ENCODE peak calls at places on chromosomes 6 and 20, in five cellular contexts. Q is AG10803, K is upper lobe of right lung, I is ascending aorta, D is HFF-Myc. Z is an unnamed sample.

GRCh38 chr6:35611235-35611634 is 77.5 kb downstream of the FKBP5 start:
- DNase-seq in D (no peak), I (no peak), K (no peak), Q (peak), Z (peak)

GRCh38 chr6:6724319-6725119 is 136.0 kb downstream of the LY86 start:
- DNase-seq in Q (peak), K (peak), I (no peak), D (peak), Z (peak)

GRCh38 chr6:158488065-158488464 is 71.8 kb upstream of the TMEM181 start:
- DNase-seq in Q (peak), K (no peak), D (peak), I (no peak), Z (no peak)

GRCh38 chr6:43992126-43992663 is 135.1 kb downstream of the MRPL14 start:
- DNase-seq in D (no peak), Q (no peak), K (peak), I (no peak), Z (no peak)

GRCh38 chr6:20875369-20875963 is 341.2 kb downstream of the CDKAL1 start:
- DNase-seq in Q (peak), D (no peak), I (no peak), K (no peak), Z (no peak)

GRCh38 chr20:14453259-14453658 is 115.8 kb upstream of the FLRT3 start:
- DNase-seq in D (no peak), K (no peak), Q (no peak), I (no peak), Z (no peak)

GRCh38 chr20:41287327-41287726 is 30.2 kb downstream of the ZHX3 start:
- DNase-seq in Q (peak), K (no peak), I (no peak), D (no peak), Z (no peak)

GRCh38 chr6:36178544-36178943 is 18.0 kb upstream of the BRPF3 start:
- DNase-seq in Q (no peak), K (no peak), I (no peak), D (no peak), Z (no peak)

GRCh38 chr6:126063512-126064146 is 77.3 kb downstream of the TRMT11 start:
- DNase-seq in K (no peak), Q (peak), I (no peak), D (no peak), Z (no peak)

GRCh38 chr6:81962198-81962597 is 209.7 kb upstream of the TENT5A start:
- DNase-seq in K (no peak), D (no peak), Q (no peak), I (no peak), Z (no peak)

DNA sequence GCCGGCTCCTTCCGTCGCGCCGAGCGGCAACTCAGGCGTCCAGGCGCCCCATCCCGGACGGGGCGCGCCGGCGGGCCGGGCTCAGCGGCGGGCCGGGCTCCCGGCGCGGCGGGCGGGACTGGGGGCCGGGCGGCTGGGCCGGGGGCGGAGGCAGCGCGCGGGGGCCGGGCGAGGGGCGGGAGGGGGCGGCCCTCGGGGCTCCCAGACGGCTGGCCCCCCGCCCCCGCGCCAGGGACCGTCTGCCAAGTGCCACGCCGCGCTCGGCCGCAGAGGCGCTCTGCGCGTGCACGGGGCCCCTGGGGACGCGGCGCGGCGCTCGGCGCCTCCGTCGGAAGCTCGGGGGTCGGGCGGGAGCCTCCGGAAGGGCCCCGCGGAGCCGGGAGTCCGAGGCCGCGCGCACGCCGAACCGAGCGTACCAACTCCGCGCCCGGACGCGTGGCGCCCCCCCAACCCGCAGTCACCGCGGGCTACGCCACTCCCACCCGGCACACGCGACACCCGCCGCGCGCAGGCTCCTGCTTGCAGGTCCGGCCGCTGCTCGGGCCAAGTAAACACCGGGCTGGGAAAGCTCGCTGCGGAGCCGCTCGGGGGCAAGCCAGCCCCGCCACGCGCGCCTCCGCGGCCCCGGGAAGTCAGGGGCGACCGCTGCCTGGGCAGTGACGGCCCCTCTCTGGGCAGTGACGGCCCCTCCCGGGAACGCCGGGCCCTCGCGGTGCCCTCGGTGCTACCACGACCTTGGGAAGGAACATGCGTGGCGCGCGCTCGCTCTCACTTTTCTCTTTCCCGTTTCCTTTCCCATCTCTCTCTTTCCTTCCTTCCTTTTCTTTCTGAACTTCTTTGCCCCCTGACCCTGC is at the start of gene PREX1:
- DNase-seq in D (no peak), I (peak), K (peak), Q (peak), Z (peak)
- TF ChIP-seq CTCF in D (no peak), I (no peak), K (no peak), Q (no peak), Z (no peak)

DNA sequence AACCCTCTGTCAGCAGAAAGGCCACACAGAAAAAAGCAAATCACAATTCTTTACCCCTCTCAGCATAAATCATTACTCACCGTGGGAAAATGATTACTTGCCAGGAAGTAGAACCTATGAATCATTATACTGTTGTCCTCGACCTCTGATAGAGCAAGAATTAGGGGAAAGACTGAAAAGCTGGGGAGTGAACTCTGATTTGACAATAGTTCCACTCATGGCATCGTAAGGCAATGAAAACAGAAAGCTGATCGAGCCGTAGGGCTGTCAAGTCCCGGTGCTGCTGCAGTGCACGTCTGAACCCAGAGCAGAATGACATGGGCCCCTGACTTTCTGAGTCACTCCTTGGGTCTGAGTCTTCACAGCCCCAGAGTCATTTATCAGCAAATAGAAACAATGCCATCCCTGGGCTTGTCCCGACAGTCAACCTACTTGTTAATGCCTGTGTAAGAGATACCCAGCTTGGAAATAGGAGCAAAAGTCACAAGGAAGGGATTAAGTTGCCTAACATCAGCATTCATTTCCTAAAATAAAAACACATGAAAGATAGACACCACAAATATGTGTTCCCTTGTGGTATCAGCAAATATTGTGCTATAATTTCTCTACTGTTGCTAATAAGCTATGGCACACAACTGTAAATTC is 224.8 kb upstream of the MARCKS start:
- DNase-seq in I (peak), D (peak), K (no peak), Q (peak), Z (no peak)
- H3K4me3 ChIP-seq in I (no peak), D (peak), K (peak), Q (peak), Z (no peak)

GRCh38 chr6:19472168-19472567 is 365.0 kb upstream of the ID4 start:
- DNase-seq in K (no peak), Q (peak), I (no peak), D (peak), Z (no peak)

GRCh38 chr6:19470333-19470732 is 366.8 kb upstream of the ID4 start:
- DNase-seq in Q (no peak), D (no peak), I (no peak), K (no peak), Z (no peak)

GRCh38 chr6:19477563-19477962 is 359.6 kb upstream of the ID4 start:
- DNase-seq in K (no peak), I (no peak), D (no peak), Q (no peak), Z (no peak)

GRCh38 chr6:19478273-19478672 is 358.9 kb upstream of the ID4 start:
- DNase-seq in K (no peak), Q (no peak), D (no peak), I (no peak), Z (no peak)

GRCh38 chr6:19472850-19473249 is 364.3 kb upstream of the ID4 start:
- DNase-seq in I (no peak), D (no peak), Q (no peak), K (no peak), Z (peak)
- TF ChIP-seq CTCF in I (no peak), D (no peak), Q (peak), K (no peak), Z (peak)

GRCh38 chr6:29099190-29099589 is at the start of gene OR2J1:
- DNase-seq in K (no peak), D (no peak), I (no peak), Q (no peak), Z (no peak)
- H3K4me3 ChIP-seq in K (no peak), D (no peak), I (no peak), Q (no peak), Z (no peak)

GRCh38 chr20:57622579-57623381 is 2.6 kb upstream of the ZBP1 start:
- DNase-seq in D (peak), K (peak), I (no peak), Q (peak), Z (peak)
- TF ChIP-seq CTCF in D (peak), K (peak), I (peak), Q (peak), Z (peak)

DNA sequence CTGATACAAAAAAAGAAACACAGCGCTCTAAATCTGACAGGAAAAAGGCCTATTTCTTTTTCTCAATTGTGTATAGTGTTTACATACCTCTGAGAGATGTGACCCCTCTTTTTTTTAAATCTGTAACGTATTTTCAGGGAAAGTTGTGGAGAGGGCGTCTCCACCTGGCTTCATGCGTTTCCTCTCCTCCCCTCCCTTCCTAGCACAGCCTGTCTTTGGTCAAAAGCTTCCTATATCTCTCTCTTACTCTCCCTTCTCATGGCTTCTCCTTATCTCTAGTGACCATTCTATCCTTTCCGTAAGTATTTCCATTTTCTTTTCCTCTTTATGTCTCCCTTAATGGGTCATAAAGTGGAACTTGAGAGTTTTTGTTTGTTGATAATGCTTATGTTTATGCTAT is 458.9 kb downstream of the HACE1 start:
- DNase-seq in D (no peak), I (no peak), Q (no peak), K (no peak), Z (peak)
- H3K4me3 ChIP-seq in D (no peak), I (no peak), Q (no peak), K (no peak), Z (no peak)

GRCh38 chr6:86193821-86194220 is 551.1 kb upstream of the SYNCRIP start:
- DNase-seq in K (no peak), I (no peak), Q (no peak), D (no peak), Z (no peak)

DNA sequence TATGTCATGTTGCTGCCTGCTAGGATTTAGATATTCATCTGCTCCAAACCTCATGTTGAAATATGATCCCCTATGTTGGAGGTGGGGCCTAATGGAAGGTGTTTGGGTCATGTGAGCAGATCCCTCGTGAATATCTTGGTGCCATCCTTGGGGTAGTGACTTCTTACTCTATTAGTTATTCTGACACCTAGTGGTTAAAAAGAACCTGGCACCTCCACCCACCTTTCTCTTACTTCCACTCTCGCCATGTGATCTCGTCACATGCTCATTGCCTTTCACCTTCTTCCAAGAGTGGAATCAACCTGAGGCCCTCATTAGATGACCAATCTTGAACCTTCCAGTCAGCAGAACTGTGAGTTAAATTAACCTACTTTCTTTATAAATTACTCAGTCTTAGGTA is 549.4 kb upstream of the SYNCRIP start:
- DNase-seq in K (no peak), D (no peak), Q (peak), I (no peak), Z (peak)
- TF ChIP-seq CTCF in K (peak), D (no peak), Q (peak), I (no peak), Z (peak)

Z was measured in GM23338.